ENCODE peak calls at places on chromosomes 5 and 9, in eight cellular contexts. One of them, this sample, is unnamed.

GRCh38 chr5:1057485-1057825 is 48.9 kb downstream of the NKD2 start:
- DNase-seq in H1: no peak
- DNase-seq in K562: no peak
- DNase-seq in sigmoid colon: no peak
- DNase-seq in A549: no peak
- DNase-seq in transverse colon: no peak
- DNase-seq in HepG2: no peak
- DNase-seq in ovary: no peak
- DNase-seq in this sample: no peak

GRCh38 chr5:18299166-18299565 is 664.9 kb downstream of the TAF11L14 start:
- DNase-seq in A549: no peak
- DNase-seq in sigmoid colon: no peak
- DNase-seq in ovary: no peak
- DNase-seq in HepG2: no peak
- DNase-seq in transverse colon: no peak
- DNase-seq in H1: no peak
- DNase-seq in K562: no peak
- DNase-seq in this sample: no peak

GRCh38 chr5:133801955-133802751 is 166.3 kb downstream of the C5orf15 start:
- DNase-seq in transverse colon: no peak
- DNase-seq in K562: no peak
- DNase-seq in H1: no peak
- DNase-seq in HepG2: no peak
- DNase-seq in ovary: no peak
- DNase-seq in sigmoid colon: no peak
- DNase-seq in A549: peak
- DNase-seq in this sample: no peak

GRCh38 chr9:95947118-95947517 is 71.6 kb downstream of the ERCC6L2 start:
- DNase-seq in A549: no peak
- DNase-seq in sigmoid colon: no peak
- DNase-seq in H1: no peak
- DNase-seq in HepG2: no peak
- DNase-seq in transverse colon: no peak
- DNase-seq in ovary: no peak
- DNase-seq in K562: no peak
- DNase-seq in this sample: no peak

GRCh38 chr5:174065528-174066189 is 20.2 kb downstream of the NSG2 start:
- DNase-seq in transverse colon: no peak
- DNase-seq in K562: no peak
- DNase-seq in HepG2: peak
- DNase-seq in H1: no peak
- DNase-seq in sigmoid colon: no peak
- DNase-seq in A549: no peak
- DNase-seq in ovary: no peak
- DNase-seq in this sample: no peak

GRCh38 chr5:128695791-128696520 is 157.9 kb upstream of the FBN2 start:
- DNase-seq in transverse colon: no peak
- DNase-seq in ovary: no peak
- DNase-seq in H1: no peak
- DNase-seq in A549: no peak
- DNase-seq in sigmoid colon: no peak
- DNase-seq in HepG2: no peak
- DNase-seq in K562: no peak
- DNase-seq in this sample: no peak

GRCh38 chr9:120713257-120714087 is 798 bp downstream of the MEGF9 start:
- DNase-seq in sigmoid colon: peak
- DNase-seq in transverse colon: peak
- DNase-seq in A549: no peak
- DNase-seq in HepG2: no peak
- DNase-seq in H1: no peak
- DNase-seq in ovary: peak
- DNase-seq in K562: peak
- DNase-seq in this sample: no peak

GRCh38 chr5:160353379-160353778 is 17.0 kb downstream of the C1QTNF2 start:
- DNase-seq in H1: no peak
- DNase-seq in K562: peak
- DNase-seq in sigmoid colon: peak
- DNase-seq in A549: no peak
- DNase-seq in transverse colon: no peak
- DNase-seq in HepG2: no peak
- DNase-seq in ovary: no peak
- DNase-seq in this sample: no peak

GRCh38 chr5:90055831-90056328 is 353.7 kb downstream of the CETN3 start:
- DNase-seq in HepG2: no peak
- DNase-seq in K562: no peak
- DNase-seq in H1: no peak
- DNase-seq in ovary: no peak
- DNase-seq in transverse colon: no peak
- DNase-seq in A549: peak
- DNase-seq in sigmoid colon: no peak
- DNase-seq in this sample: no peak

GRCh38 chr9:15103321-15103720 is 193.1 kb upstream of the FREM1 start:
- DNase-seq in K562: no peak
- DNase-seq in transverse colon: no peak
- DNase-seq in A549: no peak
- DNase-seq in ovary: no peak
- DNase-seq in sigmoid colon: no peak
- DNase-seq in H1: no peak
- DNase-seq in HepG2: no peak
- DNase-seq in this sample: no peak

GRCh38 chr5:174825587-174825986 is 101.2 kb downstream of the MSX2 start:
- DNase-seq in ovary: no peak
- DNase-seq in HepG2: no peak
- DNase-seq in A549: no peak
- DNase-seq in H1: no peak
- DNase-seq in sigmoid colon: no peak
- DNase-seq in transverse colon: no peak
- DNase-seq in K562: no peak
- DNase-seq in this sample: no peak

GRCh38 chr5:132813599-132814440 is 718 bp downstream of the SOWAHA start:
- DNase-seq in HepG2: no peak
- DNase-seq in ovary: no peak
- DNase-seq in transverse colon: peak
- DNase-seq in A549: peak
- DNase-seq in sigmoid colon: peak
- DNase-seq in H1: no peak
- DNase-seq in K562: no peak
- DNase-seq in this sample: no peak

GRCh38 chr9:81411961-81412360 is 277.4 kb downstream of the TLE1 start:
- DNase-seq in HepG2: no peak
- DNase-seq in transverse colon: no peak
- DNase-seq in A549: no peak
- DNase-seq in H1: no peak
- DNase-seq in sigmoid colon: no peak
- DNase-seq in ovary: no peak
- DNase-seq in K562: no peak
- DNase-seq in this sample: no peak

GRCh38 chr5:178180141-178180863 is 6.9 kb downstream of the GMCL2 start:
- DNase-seq in HepG2: no peak
- DNase-seq in A549: no peak
- DNase-seq in ovary: no peak
- DNase-seq in K562: no peak
- DNase-seq in H1: peak
- DNase-seq in transverse colon: no peak
- DNase-seq in sigmoid colon: no peak
- DNase-seq in this sample: no peak

GRCh38 chr9:70588381-70588780 is 173.9 kb upstream of the KLF9 start:
- DNase-seq in HepG2: no peak
- DNase-seq in ovary: no peak
- DNase-seq in K562: no peak
- DNase-seq in H1: no peak
- DNase-seq in sigmoid colon: no peak
- DNase-seq in A549: no peak
- DNase-seq in transverse colon: no peak
- DNase-seq in this sample: no peak

GRCh38 chr5:138448481-138449398 is 9.9 kb downstream of the REEP2 start:
- DNase-seq in sigmoid colon: no peak
- DNase-seq in H1: no peak
- DNase-seq in A549: peak
- DNase-seq in HepG2: no peak
- DNase-seq in ovary: no peak
- DNase-seq in transverse colon: no peak
- DNase-seq in K562: no peak
- DNase-seq in this sample: no peak
- TF ChIP-seq EP300 in sigmoid colon: no peak
- TF ChIP-seq EP300 in H1: no peak
- TF ChIP-seq EP300 in A549: no peak
- TF ChIP-seq EP300 in HepG2: no peak
- TF ChIP-seq EP300 in ovary: no peak
- TF ChIP-seq EP300 in transverse colon: no peak
- TF ChIP-seq EP300 in K562: no peak
- TF ChIP-seq EP300 in this sample: no peak

DNA sequence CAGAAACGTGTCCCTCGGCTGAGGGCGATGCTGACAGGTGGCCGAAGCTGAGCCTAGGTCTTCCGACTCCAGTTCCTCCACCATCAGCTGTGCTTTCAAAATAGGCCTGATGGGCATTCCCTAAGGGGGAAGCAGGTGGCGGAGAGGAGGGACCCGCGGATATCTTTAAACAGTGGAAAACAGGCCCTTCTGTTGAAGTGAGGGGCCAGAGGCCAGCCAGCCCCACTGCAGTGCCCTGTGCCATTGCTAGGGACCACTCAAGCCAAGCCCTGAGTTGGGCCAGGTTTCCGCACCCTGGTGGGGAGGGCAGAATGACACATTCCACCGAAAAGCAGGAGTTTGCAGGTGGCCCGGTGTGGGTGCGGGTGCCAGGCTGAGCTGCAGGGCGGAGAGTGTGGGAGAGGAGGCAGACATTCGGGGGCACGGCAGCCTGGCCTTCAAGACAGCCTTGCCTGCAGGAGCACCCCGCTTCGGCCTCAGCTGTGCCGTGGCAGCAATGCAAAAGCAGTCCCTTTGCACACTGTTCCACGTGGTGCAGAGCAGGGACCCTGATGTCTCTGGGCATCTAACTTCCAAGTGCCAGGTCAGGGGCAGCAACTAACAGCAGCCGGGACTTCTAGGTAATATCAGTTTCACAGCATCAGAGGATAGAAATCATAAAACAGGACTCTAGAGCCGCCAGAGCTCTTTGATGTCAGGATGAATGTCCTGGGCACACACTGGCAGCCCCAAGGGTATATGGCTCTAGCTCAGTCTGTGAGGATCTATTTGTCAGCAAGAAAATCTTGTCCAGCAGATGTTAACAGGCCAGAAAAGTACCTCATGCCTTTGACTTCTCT is 17.2 kb downstream of the HNRNPH1 start:
- DNase-seq in HepG2: no peak
- DNase-seq in transverse colon: no peak
- DNase-seq in ovary: no peak
- DNase-seq in A549: no peak
- DNase-seq in K562: peak
- DNase-seq in sigmoid colon: peak
- DNase-seq in H1: no peak
- DNase-seq in this sample: no peak
- TF ChIP-seq POLR2A in HepG2: no peak
- TF ChIP-seq POLR2A in transverse colon: no peak
- TF ChIP-seq POLR2A in ovary: no peak
- TF ChIP-seq POLR2A in A549: no peak
- TF ChIP-seq POLR2A in K562: no peak
- TF ChIP-seq POLR2A in sigmoid colon: no peak
- TF ChIP-seq POLR2A in H1: no peak
- TF ChIP-seq POLR2A in this sample: no peak

DNA sequence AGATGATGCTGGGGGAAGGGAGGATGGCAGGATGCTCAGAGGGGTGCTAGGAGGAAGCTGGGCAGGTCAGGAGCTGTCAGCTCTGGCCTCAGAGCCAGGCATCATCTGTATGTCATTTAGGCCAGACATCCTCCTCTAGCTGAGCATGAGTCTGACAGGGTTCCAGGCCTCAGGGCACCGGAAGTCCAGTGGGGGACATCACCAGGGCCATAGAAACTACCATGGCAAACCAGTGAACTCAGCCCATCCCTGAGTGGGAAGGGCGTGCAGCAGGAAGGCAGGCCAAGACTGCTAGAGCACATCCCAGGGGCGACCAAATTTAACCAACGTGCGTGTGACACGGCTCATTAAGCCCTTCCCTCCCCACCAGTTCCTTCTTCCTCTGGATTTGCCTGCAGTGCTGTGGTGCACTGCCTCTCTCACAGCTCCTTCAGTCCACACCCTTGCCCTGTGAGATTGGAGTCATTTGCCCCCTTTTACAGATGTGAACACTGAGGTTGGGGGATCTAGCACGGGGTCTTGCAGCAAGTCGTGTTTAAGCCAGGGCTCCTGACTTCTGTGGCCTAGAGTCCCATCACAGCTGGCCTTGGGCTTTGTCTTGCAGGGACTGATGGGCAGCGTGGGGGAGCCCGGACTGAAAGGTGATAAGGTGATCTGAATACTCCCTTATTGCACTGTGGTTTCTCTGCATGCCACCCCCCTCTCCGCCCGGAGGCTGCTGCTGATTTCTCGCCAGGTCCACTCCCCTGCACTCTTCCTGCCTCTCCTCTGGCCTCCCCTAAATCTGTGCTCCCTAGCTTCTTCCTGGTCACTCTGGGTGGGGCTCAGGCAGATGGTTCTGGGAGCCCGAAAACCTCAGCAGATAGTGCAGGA is 76.1 kb downstream of the COL27A1 start:
- DNase-seq in A549: no peak
- DNase-seq in K562: no peak
- DNase-seq in sigmoid colon: no peak
- DNase-seq in HepG2: no peak
- DNase-seq in H1: no peak
- DNase-seq in ovary: no peak
- DNase-seq in transverse colon: no peak
- DNase-seq in this sample: no peak
- TF ChIP-seq EP300 in A549: no peak
- TF ChIP-seq EP300 in K562: no peak
- TF ChIP-seq EP300 in sigmoid colon: no peak
- TF ChIP-seq EP300 in HepG2: no peak
- TF ChIP-seq EP300 in H1: no peak
- TF ChIP-seq EP300 in ovary: no peak
- TF ChIP-seq EP300 in transverse colon: no peak
- TF ChIP-seq EP300 in this sample: no peak

DNA sequence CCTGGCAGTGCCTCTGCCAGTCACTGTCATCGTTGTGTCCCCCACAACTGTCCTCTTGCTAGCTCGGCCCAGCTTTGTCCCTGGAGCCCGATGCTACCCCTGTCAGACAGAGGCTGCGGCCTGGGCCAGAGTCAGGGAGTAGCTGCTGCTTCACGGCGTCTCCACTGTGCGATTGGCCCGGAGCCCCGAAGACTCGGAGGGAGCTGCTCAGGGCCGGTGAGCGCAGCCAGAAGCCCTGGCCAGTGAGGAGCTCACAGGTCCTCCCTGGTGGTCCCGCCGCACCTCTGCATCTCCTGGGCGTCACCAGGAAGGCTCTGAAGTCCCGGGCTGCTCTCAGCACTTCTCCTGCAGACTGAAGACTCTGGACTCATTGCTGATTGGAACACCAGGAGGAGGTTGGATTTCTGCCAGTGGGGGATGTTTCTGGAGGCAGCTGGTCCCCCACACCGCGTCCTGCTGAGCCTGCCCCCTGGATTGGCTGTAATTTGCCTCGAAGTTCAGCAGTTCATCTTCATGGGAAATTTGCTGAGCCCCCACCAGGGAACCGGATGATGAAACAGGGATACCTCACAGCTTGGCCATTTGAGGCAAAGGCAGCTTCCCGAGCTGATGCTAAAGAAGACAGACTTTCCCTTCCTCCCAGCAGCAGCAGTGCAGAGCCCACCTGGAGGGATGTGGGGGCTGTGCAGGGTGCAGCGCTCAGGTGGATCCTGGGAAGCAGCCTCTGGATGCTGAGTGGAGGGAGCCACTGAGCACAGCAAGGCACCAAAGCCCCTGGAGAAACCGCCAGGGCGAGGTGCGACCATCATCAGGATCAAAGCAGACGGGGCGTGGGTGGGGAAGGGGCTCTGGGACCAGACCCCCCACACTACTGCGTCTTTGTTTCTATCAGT is 45.6 kb downstream of the USP20 start:
- DNase-seq in HepG2: no peak
- DNase-seq in A549: no peak
- DNase-seq in H1: no peak
- DNase-seq in transverse colon: no peak
- DNase-seq in sigmoid colon: no peak
- DNase-seq in ovary: no peak
- DNase-seq in K562: no peak
- DNase-seq in this sample: no peak
- TF ChIP-seq POLR2A in HepG2: no peak
- TF ChIP-seq POLR2A in A549: no peak
- TF ChIP-seq POLR2A in H1: no peak
- TF ChIP-seq POLR2A in transverse colon: no peak
- TF ChIP-seq POLR2A in sigmoid colon: no peak
- TF ChIP-seq POLR2A in ovary: no peak
- TF ChIP-seq POLR2A in K562: no peak
- TF ChIP-seq POLR2A in this sample: no peak